ENCODE peak calls at places on chromosomes 11 and 22, in five cellular contexts. M is mammary epithelial cell, P is right atrium auricular region, C is ovary, H is HepG2. K is an unnamed sample. For H3K4me1, the result is how much of the 10 kb centered on the place peaks cover.

GRCh38 chr11:10538924-10539323 is 2.1 kb downstream of the RNF141 start:
- DNase-seq in C (no peak), P (no peak), H (no peak), M (no peak), K (no peak)

GRCh38 chr22:19995611-19996339 is 20.8 kb downstream of the ARVCF start:
- DNase-seq in P (no peak), M (no peak), H (no peak), C (no peak), K (no peak)

GRCh38 chr11:95228081-95228859 is 2.7 kb downstream of the SESN3 start:
- DNase-seq in C (no peak), M (peak), H (no peak), P (no peak), K (no peak)

GRCh38 chr11:36775157-36775556 is 177.1 kb upstream of the RAG2 start:
- DNase-seq in M (peak), P (no peak), H (no peak), C (no peak), K (peak)

GRCh38 chr11:98566978-98567377 is 453.8 kb upstream of the CNTN5 start:
- DNase-seq in C (no peak), M (no peak), P (no peak), H (no peak), K (no peak)

GRCh38 chr11:76574879-76575278 is 95.7 kb downstream of the LRRC32 start:
- DNase-seq in C (no peak), M (no peak), H (no peak), P (no peak), K (no peak)

GRCh38 chr22:27501191-27501936 is 300.2 kb downstream of the MN1 start:
- DNase-seq in M (no peak), C (no peak), P (no peak), H (no peak), K (no peak)

GRCh38 chr11:117678651-117679407 is 118.2 kb downstream of the DSCAML1 start:
- DNase-seq in M (no peak), H (no peak), P (no peak), C (no peak), K (no peak)

GRCh38 chr11:44498524-44498923 is 66.9 kb upstream of the CD82 start:
- DNase-seq in H (no peak), P (no peak), M (no peak), C (no peak), K (no peak)

GRCh38 chr22:24379536-24379935 is 47.9 kb upstream of the ADORA2A start:
- DNase-seq in P (no peak), C (no peak), M (no peak), H (no peak), K (no peak)

GRCh38 chr22:26610072-26610958 is 7.5 kb downstream of the CRYBB1 start:
- DNase-seq in C (no peak), P (no peak), M (peak), H (no peak), K (peak)

GRCh38 chr11:78274739-78275138 is 86.0 kb downstream of the USP35 start:
- DNase-seq in P (no peak), M (no peak), H (peak), C (no peak), K (no peak)

GRCh38 chr11:64724863-64725535 is 2.0 kb upstream of the NRXN2 start:
- DNase-seq in C (no peak), P (no peak), M (no peak), H (peak), K (no peak)

GRCh38 chr11:18319914-18320313 is 2.0 kb downstream of the HPS5 start:
- DNase-seq in P (no peak), M (no peak), C (no peak), H (no peak), K (no peak)

GRCh38 chr11:12862761-12863469 is 146.2 kb upstream of the RASSF10 start:
- DNase-seq in P (no peak), H (no peak), C (peak), M (peak), K (no peak)

GRCh38 chr11:12817681-12818332 is 143.6 kb downstream of the TEAD1 start:
- DNase-seq in C (no peak), P (no peak), H (no peak), M (peak), K (no peak)

GRCh38 chr11:123945132-123945531 is 1.5 kb upstream of the OR6T1 start:
- DNase-seq in H (no peak), M (no peak), C (no peak), P (no peak), K (no peak)

GRCh38 chr11:43904737-43905515 is 24.3 kb downstream of the ALKBH3 start:
- DNase-seq in H (no peak), M (peak), C (no peak), P (no peak), K (no peak)

GRCh38 chr11:67423466-67423865 is 4.8 kb upstream of the RPS6KB2 start:
- DNase-seq in C (no peak), P (no peak), H (no peak), M (no peak), K (no peak)

GRCh38 chr11:67422894-67423293 is 5.4 kb upstream of the RPS6KB2 start:
- DNase-seq in M (peak), C (no peak), H (no peak), P (no peak), K (no peak)

GRCh38 chr11:67420147-67420645 is 4.7 kb downstream of the CARNS1 start:
- DNase-seq in M (no peak), C (peak), P (no peak), H (no peak), K (no peak)

GRCh38 chr11:67420646-67421420 is 5.4 kb downstream of the CARNS1 start:
- DNase-seq in P (peak), C (peak), H (peak), M (peak), K (peak)

GRCh38 chr11:67421421-67422031 is 6.0 kb downstream of the CARNS1 start:
- DNase-seq in C (no peak), P (no peak), H (no peak), M (no peak), K (no peak)
- H3K4me3 ChIP-seq in C (peak), P (peak), H (peak), M (peak), K (peak)

DNA sequence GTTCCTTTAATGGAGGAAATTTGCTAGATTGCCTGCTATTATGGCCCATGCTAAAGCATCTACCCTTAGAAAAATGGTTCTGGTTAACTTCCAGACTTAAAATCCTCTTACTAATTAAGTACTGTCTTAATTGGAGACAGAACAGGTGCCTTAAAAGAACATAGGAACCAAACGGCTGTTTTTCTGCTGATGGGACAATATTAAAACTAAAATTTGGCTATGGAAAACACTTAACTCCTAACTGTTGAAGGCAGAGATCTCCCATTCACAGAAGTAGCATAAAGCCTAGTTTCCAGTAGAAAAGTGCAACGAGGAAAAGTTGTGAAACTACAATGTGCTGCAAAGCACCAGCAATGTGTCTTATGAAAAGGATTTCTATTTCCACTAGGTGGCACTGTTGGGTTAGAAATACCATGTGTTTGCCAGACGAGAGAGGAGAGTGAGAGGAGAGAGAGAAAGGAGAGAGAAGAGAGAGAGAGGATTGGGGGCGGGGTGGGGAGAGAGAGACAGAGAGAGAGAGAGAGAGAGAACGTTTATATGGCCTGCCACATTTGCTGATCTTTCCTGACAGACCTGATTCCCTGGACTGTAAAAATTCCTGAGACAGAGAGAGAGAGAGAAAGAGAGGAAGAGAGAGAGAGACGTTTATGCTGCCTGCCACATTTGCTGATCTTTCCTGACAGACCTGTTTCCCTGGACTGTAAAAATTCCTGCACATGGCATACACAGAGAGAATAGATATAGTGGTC is 51.5 kb downstream of the FAM181B start:
- DNase-seq in H (peak), C (no peak), P (no peak), M (peak), K (peak)
- TF ChIP-seq CTCF in H (peak), C (no peak), P (peak), M (peak), K (peak)

DNA sequence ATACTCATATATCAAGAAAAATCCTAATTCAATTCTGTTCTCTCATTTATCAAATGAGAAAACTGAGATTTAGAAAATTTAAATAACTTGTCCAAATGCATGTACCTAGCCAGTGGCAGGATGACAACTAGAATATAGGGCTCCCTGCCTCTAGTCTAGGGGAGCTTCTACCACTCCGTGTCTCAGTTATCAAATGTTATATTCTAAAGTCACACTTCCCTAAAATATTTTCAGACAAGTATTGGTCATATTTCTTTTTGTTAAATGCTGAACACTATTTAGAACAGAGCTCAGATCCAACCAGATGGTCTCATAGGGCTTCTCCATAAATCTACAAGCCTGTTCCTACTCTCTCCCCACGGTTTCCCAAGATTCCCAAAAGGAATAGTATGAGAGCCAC is 26.3 kb downstream of the KCNJ1 start:
- DNase-seq in M (no peak), H (no peak), P (no peak), C (no peak), K (no peak)
- H3K4me1 ChIP-seq in M (under half), H (under half), P (under half), C (under half), K (under half)

GRCh38 chr11:102830328-102830727 is 13.1 kb downstream of the MMP3 start:
- DNase-seq in M (peak), C (no peak), H (no peak), P (no peak), K (no peak)

GRCh38 chr11:102819491-102819890 is 21.5 kb upstream of the MMP1 start:
- DNase-seq in P (no peak), M (no peak), H (peak), C (no peak), K (no peak)

GRCh38 chr11:102829671-102830070 is 13.7 kb downstream of the MMP3 start:
- DNase-seq in M (no peak), H (no peak), C (no peak), P (no peak), K (no peak)

DNA sequence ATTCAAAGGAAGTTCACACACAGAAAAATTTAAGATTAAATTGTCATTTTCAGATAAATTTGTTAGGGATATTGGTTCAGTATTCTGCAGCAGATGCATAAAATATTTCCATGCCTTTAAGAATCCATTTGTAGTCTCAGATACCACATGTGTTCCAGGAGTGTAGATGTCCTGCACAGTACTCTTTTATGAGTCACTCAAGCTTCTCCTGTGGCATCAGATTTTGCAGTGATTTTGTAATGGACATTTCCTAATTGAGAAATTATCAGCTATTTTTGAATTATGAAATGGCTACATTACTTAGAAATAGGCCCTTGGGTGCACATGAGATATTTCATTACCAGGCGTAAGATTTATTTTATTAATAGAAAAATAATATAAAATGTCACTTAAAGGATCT is 18.9 kb downstream of the MMP3 start:
- DNase-seq in M (no peak), H (no peak), P (no peak), C (no peak), K (no peak)
- H3K4me3 ChIP-seq in M (no peak), H (no peak), P (no peak), C (no peak), K (no peak)